ENCODE peak calls at places on chromosomes 5 and 9, in five cellular contexts. K, Z, V, R and J are unnamed samples.
A peak's percentile ranks its signal among the peaks of the same experiment; 100 is the strongest.

GRCh38 chr9:34571180-34571800 is 18.2 kb downstream of the CNTFR start:
- DNase-seq in K (no peak), Z (peak; percentile 26), V (no peak), R (no peak), J (no peak)

GRCh38 chr5:80078921-80079320 is 43.8 kb downstream of the THBS4 start:
- DNase-seq in K (no peak), Z (no peak), V (no peak), R (no peak), J (no peak)

GRCh38 chr9:131585375-131585774 is 40.1 kb downstream of the PRRT1B start:
- DNase-seq in K (no peak), Z (no peak), V (peak; percentile 7), R (no peak), J (no peak)

GRCh38 chr5:154508114-154508513 is 30.1 kb upstream of the HAND1 start:
- DNase-seq in K (no peak), Z (no peak), V (no peak), R (no peak), J (no peak)

GRCh38 chr5:180315762-180316212 is 23.9 kb upstream of the MAPK9 start:
- DNase-seq in K (peak; percentile 63), Z (peak; percentile 59), V (peak; percentile 35), R (no peak), J (no peak)

GRCh38 chr9:115759411-115759810 is 394.2 kb upstream of the PAPPA start:
- DNase-seq in K (no peak), Z (no peak), V (no peak), R (no peak), J (no peak)

GRCh38 chr5:93607367-93608258 is 24.6 kb downstream of the NR2F1 start:
- DNase-seq in K (no peak), Z (no peak), V (peak; percentile 89), R (no peak), J (no peak)

GRCh38 chr5:80308526-80308925 is 11.3 kb upstream of the SPZ1 start:
- DNase-seq in K (no peak), Z (no peak), V (no peak), R (no peak), J (no peak)

GRCh38 chr5:160787247-160787646 is 64.8 kb downstream of the ATP10B start:
- DNase-seq in K (no peak), Z (no peak), V (no peak), R (no peak), J (peak; percentile 22)

GRCh38 chr9:83208065-83208850 is 145.3 kb upstream of the RASEF start:
- DNase-seq in K (no peak), Z (no peak), V (no peak), R (no peak), J (no peak)

GRCh38 chr9:20552874-20553624 is 69.2 kb downstream of the MLLT3 start:
- DNase-seq in K (no peak), Z (no peak), V (peak; percentile 25), R (no peak), J (no peak)

GRCh38 chr5:67165524-67166459 is 30.8 kb downstream of the CD180 start:
- DNase-seq in K (peak; percentile 86), Z (peak; percentile 90), V (peak; percentile 61), R (no peak), J (peak; percentile 84)

GRCh38 chr5:176648467-176649194 is 1.3 kb downstream of the TSPAN17 start:
- DNase-seq in K (no peak), Z (no peak), V (no peak), R (no peak), J (no peak)

GRCh38 chr5:131952286-131952857 is 6.9 kb upstream of the MEIKIN start:
- DNase-seq in K (no peak), Z (no peak), V (peak; percentile 1), R (no peak), J (no peak)

GRCh38 chr5:91281409-91281808 is 101.7 kb downstream of the ARRDC3 start:
- DNase-seq in K (no peak), Z (no peak), V (peak; percentile 85), R (peak; percentile 52), J (no peak)

GRCh38 chr5:80935811-80936385 is 24.3 kb upstream of the RASGRF2 start:
- DNase-seq in K (no peak), Z (no peak), V (no peak), R (no peak), J (no peak)

GRCh38 chr5:91436241-91436640 is 53.1 kb upstream of the ARRDC3 start:
- DNase-seq in K (no peak), Z (no peak), V (no peak), R (no peak), J (no peak)

GRCh38 chr5:175797521-175798038 is 73.8 kb upstream of the CPLX2 start:
- DNase-seq in K (no peak), Z (no peak), V (no peak), R (no peak), J (no peak)

GRCh38 chr5:175025046-175025445 is 300.7 kb downstream of the MSX2 start:
- DNase-seq in K (no peak), Z (no peak), V (peak; percentile 7), R (no peak), J (no peak)

GRCh38 chr5:38724301-38725030 is 121.3 kb upstream of the OSMR start:
- DNase-seq in K (no peak), Z (no peak), V (peak; percentile 67), R (no peak), J (no peak)

GRCh38 chr5:79021753-79022152 is 36.6 kb upstream of the ARSB start:
- DNase-seq in K (no peak), Z (no peak), V (no peak), R (no peak), J (no peak)

GRCh38 chr9:90645721-90646120 is 3.1 kb upstream of the DIRAS2 start:
- DNase-seq in K (no peak), Z (no peak), V (no peak), R (no peak), J (no peak)

GRCh38 chr9:93217706-93218105 is 33.8 kb downstream of the WNK2 start:
- DNase-seq in K (no peak), Z (no peak), V (no peak), R (no peak), J (no peak)

GRCh38 chr9:27457445-27457844 is 66.6 kb upstream of the IFNK start:
- DNase-seq in K (peak; percentile 36), Z (no peak), V (no peak), R (no peak), J (no peak)

GRCh38 chr5:67215592-67216471 is 19.2 kb upstream of the CD180 start:
- DNase-seq in K (peak; percentile 92), Z (peak; percentile 94), V (peak; percentile 13), R (no peak), J (no peak)

GRCh38 chr5:141476132-141476909 is 555 bp downstream of the PCDHGC3 start:
- DNase-seq in K (peak; percentile 64), Z (peak; percentile 66), V (peak; percentile 85), R (peak; percentile 18), J (no peak)

GRCh38 chr9:75505654-75506053 is 384.8 kb upstream of the PCSK5 start:
- DNase-seq in K (no peak), Z (no peak), V (no peak), R (no peak), J (no peak)

GRCh38 chr5:120463991-120464626 is at the start of gene PRR16:
- DNase-seq in K (peak; percentile 56), Z (peak; percentile 74), V (peak; percentile 73), R (no peak), J (no peak)

GRCh38 chr5:128413356-128413755 is 124.7 kb downstream of the FBN2 start:
- DNase-seq in K (no peak), Z (no peak), V (peak; percentile 42), R (no peak), J (no peak)

GRCh38 chr9:126295936-126296600 is 30.6 kb upstream of the MVB12B start:
- DNase-seq in K (no peak), Z (no peak), V (no peak), R (no peak), J (no peak)

GRCh38 chr5:125323613-125324012 is 577.2 kb upstream of the ZNF608 start:
- DNase-seq in K (no peak), Z (no peak), V (peak; percentile 40), R (no peak), J (no peak)

GRCh38 chr5:169173372-169173771 is 127.6 kb downstream of the SLIT3 start:
- DNase-seq in K (no peak), Z (no peak), V (no peak), R (no peak), J (no peak)

GRCh38 chr5:54845567-54845941 is 139.8 kb downstream of the ESM1 start:
- DNase-seq in K (no peak), Z (no peak), V (peak; percentile 75), R (no peak), J (no peak)

GRCh38 chr9:91116226-91116625 is 245.5 kb downstream of the AUH start:
- DNase-seq in K (no peak), Z (no peak), V (no peak), R (no peak), J (no peak)

DNA sequence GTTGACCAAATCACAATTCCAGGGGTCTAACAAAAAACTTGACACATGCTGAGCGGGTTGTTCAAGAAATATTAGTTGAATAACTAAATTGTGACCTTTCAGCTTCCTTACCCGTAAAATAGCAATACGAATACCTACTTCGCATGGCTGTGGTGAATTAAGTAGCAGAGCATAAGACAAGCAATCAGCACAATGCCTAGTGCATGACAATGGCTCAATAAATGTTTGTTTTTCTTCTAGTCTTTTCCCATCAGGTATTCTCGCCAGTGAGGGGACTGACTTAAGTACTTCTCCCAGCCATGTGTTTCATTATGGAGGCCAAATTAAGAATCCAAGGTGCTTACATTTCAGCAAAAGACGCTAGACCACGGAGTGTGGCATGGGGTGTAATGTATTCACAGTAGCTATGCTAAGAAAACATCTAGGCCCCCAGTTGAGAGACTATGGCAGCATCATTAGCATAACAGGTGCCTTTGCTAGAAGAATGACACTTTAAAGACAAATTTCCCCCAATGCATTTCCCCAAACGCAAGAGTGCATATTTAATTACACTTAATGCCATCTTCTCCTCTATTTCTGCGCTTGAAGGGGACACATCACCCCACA is 145.9 kb downstream of the ASTN2 start:
- DNase-seq in K (no peak), Z (no peak), V (no peak), R (no peak), J (no peak)
- H3K4me1 ChIP-seq in K (no peaks in the 10 kb centered on the region), Z (no peaks in the 10 kb centered on the region), V (no peaks in the 10 kb centered on the region), R (no peaks in the 10 kb centered on the region), J (peaks cover 1% of the 10 kb centered on the region)

GRCh38 chr9:122370869-122371467 is at the start of gene PTGS1:
- DNase-seq in K (peak; percentile 61), Z (peak; percentile 70), V (peak; percentile 38), R (no peak), J (no peak)

GRCh38 chr9:122372856-122373845 is 2.3 kb downstream of the PTGS1 start:
- DNase-seq in K (no peak), Z (no peak), V (no peak), R (no peak), J (no peak)

GRCh38 chr9:122370303-122370702 is 521 bp upstream of the PTGS1 start:
- DNase-seq in K (no peak), Z (peak; percentile 62), V (no peak), R (no peak), J (no peak)

GRCh38 chr9:122374885-122375420 is 4.1 kb downstream of the PTGS1 start:
- DNase-seq in K (peak; percentile 81), Z (peak; percentile 88), V (peak; percentile 77), R (no peak), J (no peak)

GRCh38 chr9:122371851-122372250 is 1.0 kb downstream of the PTGS1 start:
- DNase-seq in K (no peak), Z (no peak), V (no peak), R (no peak), J (no peak)
- H3K27me3 ChIP-seq in K (peaks cover 37% of the 10 kb centered on the region), Z (peaks cover 6% of the 10 kb centered on the region), V (no peaks in the 10 kb centered on the region), R (no peaks in the 10 kb centered on the region), J (peaks cover 13% of the 10 kb centered on the region)

GRCh38 chr5:3595102-3595961 is at the start of gene IRX1:
- DNase-seq in K (no peak), Z (no peak), V (no peak), R (no peak), J (no peak)
- H3K4me3 ChIP-seq in K (peak within 1 kb of the TSS; percentile 53), Z (peak within 1 kb of the TSS; percentile 17), V (no peak within 1 kb of the TSS), R (no peak within 1 kb of the TSS), J (peak within 1 kb of the TSS; percentile 42)

GRCh38 chr9:89436963-89437625 is 60.8 kb downstream of the SEMA4D start:
- DNase-seq in K (no peak), Z (no peak), V (no peak), R (no peak), J (no peak)
- H3K4me1 ChIP-seq in K (peaks cover 18% of the 10 kb centered on the region), Z (no peaks in the 10 kb centered on the region), V (peaks cover 7% of the 10 kb centered on the region), R (no peaks in the 10 kb centered on the region), J (peaks cover 40% of the 10 kb centered on the region)